ENCODE peak calls at places on chromosomes 16 and 17, in eight cellular contexts. N, V, F, P, C, B, L and Q are unnamed samples.

GRCh38 chr17:49730078-49730786 is 22.5 kb upstream of the SLC35B1 start:
- DNase-seq in N (peak), P (peak), B (peak), C (peak), V (peak), F (no peak), L (no peak), Q (peak)

GRCh38 chr16:88994704-88995103 is 17.7 kb upstream of the CBFA2T3 start:
- DNase-seq in P (no peak), B (no peak), V (no peak), L (no peak), F (no peak), N (no peak), C (no peak), Q (no peak)

GRCh38 chr16:68486671-68487495 is 38.6 kb upstream of the SMPD3 start:
- DNase-seq in P (no peak), L (no peak), N (no peak), V (no peak), F (no peak), C (peak), B (no peak), Q (no peak)

GRCh38 chr16:85327731-85328664 is 215.7 kb upstream of the CIBAR2 start:
- DNase-seq in C (no peak), N (no peak), V (no peak), B (peak), L (no peak), F (no peak), P (no peak), Q (no peak)

GRCh38 chr17:81039854-81040758 is 5.2 kb downstream of the BAIAP2 start:
- DNase-seq in P (peak), L (no peak), F (no peak), C (no peak), V (no peak), N (peak), B (no peak), Q (peak)

GRCh38 chr17:34979650-34980352 is 511 bp upstream of the LIG3 start:
- DNase-seq in V (no peak), C (no peak), P (peak), F (no peak), L (no peak), B (no peak), N (no peak), Q (no peak)

GRCh38 chr17:19244796-19245195 is 7.6 kb downstream of the EPN2 start:
- DNase-seq in V (no peak), N (no peak), B (no peak), F (no peak), C (no peak), P (no peak), L (no peak), Q (no peak)

GRCh38 chr16:49345829-49346228 is 27.8 kb upstream of the C16orf78 start:
- DNase-seq in C (no peak), P (no peak), F (no peak), N (no peak), B (no peak), L (no peak), V (no peak), Q (no peak)

GRCh38 chr17:2594657-2595085 is 1.2 kb downstream of the PAFAH1B1 start:
- DNase-seq in V (no peak), L (no peak), C (no peak), F (no peak), B (no peak), N (no peak), P (no peak), Q (no peak)

GRCh38 chr17:69534235-69534621 is 119.7 kb downstream of the MAP2K6 start:
- DNase-seq in N (no peak), B (no peak), V (no peak), F (no peak), C (no peak), P (no peak), L (no peak), Q (no peak)

GRCh38 chr16:84088695-84089395 is 27.9 kb downstream of the MBTPS1 start:
- DNase-seq in V (peak), L (peak), N (no peak), B (no peak), F (peak), P (no peak), C (peak), Q (no peak)

GRCh38 chr16:14205666-14206065 is 134.5 kb downstream of the MRTFB start:
- DNase-seq in L (no peak), N (no peak), B (no peak), C (no peak), V (no peak), F (no peak), P (peak), Q (no peak)

GRCh38 chr17:1188812-1189211 is 9.0 kb upstream of the ABR start:
- DNase-seq in L (no peak), C (peak), P (peak), N (peak), V (peak), F (peak), B (peak), Q (peak)

GRCh38 chr17:19546289-19547065 is 12.8 kb downstream of the SLC47A1 start:
- DNase-seq in P (no peak), B (no peak), L (no peak), V (peak), N (no peak), F (peak), C (peak), Q (no peak)

GRCh38 chr17:62876063-62876462 is 67.9 kb upstream of the MARCHF10 start:
- DNase-seq in L (no peak), C (no peak), V (no peak), P (peak), F (no peak), B (no peak), N (no peak), Q (no peak)

GRCh38 chr16:72658888-72659717 is 388.8 kb downstream of the ZFHX3 start:
- DNase-seq in P (peak), B (no peak), L (no peak), C (no peak), N (no peak), V (no peak), F (no peak), Q (no peak)

GRCh38 chr17:32771396-32771795 is 105.5 kb downstream of the MYO1D start:
- DNase-seq in B (no peak), L (no peak), N (no peak), V (no peak), P (no peak), C (no peak), F (no peak), Q (no peak)

GRCh38 chr17:4597975-4598374 is 13.6 kb downstream of the SMTNL2 start:
- DNase-seq in C (no peak), F (no peak), B (peak), L (no peak), P (no peak), N (no peak), V (no peak), Q (no peak)

GRCh38 chr17:67108411-67108810 is 64.1 kb downstream of the CACNG1 start:
- DNase-seq in B (no peak), C (no peak), L (no peak), F (no peak), V (no peak), P (no peak), N (no peak), Q (no peak)

GRCh38 chr16:85557083-85557975 is 55.8 kb upstream of the GSE1 start:
- DNase-seq in F (peak), V (no peak), N (peak), C (peak), P (no peak), L (no peak), B (no peak), Q (peak)

GRCh38 chr17:27247071-27247957 is 46.6 kb upstream of the WSB1 start:
- DNase-seq in B (peak), L (no peak), N (peak), C (peak), F (no peak), P (peak), V (peak), Q (peak)

GRCh38 chr17:28033972-28034714 is 8.3 kb upstream of the NLK start:
- DNase-seq in F (no peak), V (no peak), C (no peak), B (no peak), P (peak), L (no peak), N (no peak), Q (no peak)

GRCh38 chr16:91484-91883 is 13.5 kb downstream of the MPG start:
- DNase-seq in F (no peak), P (no peak), V (peak), N (no peak), L (no peak), B (no peak), C (peak), Q (no peak)

GRCh38 chr17:76714822-76715461 is 4.2 kb upstream of the MXRA7 start:
- DNase-seq in B (peak), F (peak), L (no peak), V (peak), P (peak), N (peak), C (peak), Q (peak)

GRCh38 chr17:79036609-79037008 is 12.6 kb downstream of the C1QTNF1 start:
- DNase-seq in P (peak), C (peak), F (no peak), V (no peak), L (no peak), B (no peak), N (no peak), Q (peak)

GRCh38 chr17:83155128-83156081 is 76.0 kb downstream of the METRNL start:
- DNase-seq in B (no peak), F (no peak), L (no peak), P (peak), N (no peak), V (no peak), C (peak), Q (no peak)

GRCh38 chr16:23434380-23434779 is 18.6 kb downstream of the COG7 start:
- DNase-seq in B (no peak), N (no peak), F (no peak), L (peak), V (no peak), C (peak), P (peak), Q (no peak)

GRCh38 chr16:86496929-86497381 is 13.4 kb upstream of the FOXF1 start:
- DNase-seq in V (no peak), B (no peak), C (no peak), P (peak), F (no peak), L (no peak), N (no peak), Q (no peak)

DNA sequence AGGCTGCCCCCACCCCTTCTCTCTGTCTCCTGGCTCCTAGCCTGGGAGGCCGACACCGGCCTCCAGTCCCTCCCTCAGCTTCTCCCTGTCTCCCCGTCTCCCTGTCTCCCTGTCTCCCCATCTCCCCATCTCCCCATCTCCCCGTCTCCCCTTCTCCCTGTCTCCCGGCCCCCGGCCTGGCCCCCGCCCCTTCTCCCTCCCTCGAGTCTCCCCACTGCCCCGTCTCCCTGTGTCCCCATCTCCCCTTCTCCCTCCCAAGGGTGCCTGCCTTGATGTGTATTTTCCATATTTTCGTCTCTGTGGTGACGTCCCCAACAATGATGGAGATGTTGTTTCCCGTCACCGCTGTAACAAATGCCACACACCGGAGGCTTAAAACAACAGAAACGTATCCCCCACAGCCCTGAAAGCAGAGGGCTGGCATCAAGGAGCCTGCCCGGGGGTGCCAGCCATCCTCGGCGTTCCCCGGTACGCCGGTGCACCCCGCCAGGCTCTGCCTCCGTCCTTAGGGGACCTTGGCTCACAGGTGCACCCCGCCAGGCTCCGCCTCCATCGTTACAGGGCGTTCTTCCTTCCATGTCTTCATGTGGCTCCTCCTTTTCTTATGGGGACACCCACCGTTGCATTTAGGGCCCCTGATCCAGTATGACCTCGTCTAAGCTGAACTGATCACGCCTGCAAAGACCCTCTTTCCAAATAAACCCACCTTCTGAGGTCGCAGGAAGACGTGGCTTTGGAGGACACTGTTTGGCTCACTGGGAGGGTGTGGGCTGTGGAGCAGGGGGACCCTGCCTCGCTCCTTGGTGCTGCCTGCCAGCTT is 151.6 kb downstream of the NPIPB11 start:
- DNase-seq in P (no peak), B (no peak), V (no peak), L (no peak), F (no peak), C (no peak), N (peak), Q (no peak)
- TF ChIP-seq POLR2A in P (no peak), B (no peak), V (no peak), L (no peak), F (no peak), C (no peak), N (no peak), Q (no peak)

GRCh38 chr16:4486126-4486893 is 10.1 kb downstream of the HMOX2 start:
- DNase-seq in L (no peak), C (peak), V (peak), P (no peak), N (no peak), B (no peak), F (no peak), Q (no peak)

GRCh38 chr16:4475880-4476790 is at the start of gene HMOX2:
- DNase-seq in C (peak), P (peak), V (peak), F (peak), B (peak), L (peak), N (peak), Q (peak)

GRCh38 chr16:4481965-4482364 is 5.8 kb downstream of the HMOX2 start:
- DNase-seq in P (no peak), F (no peak), L (no peak), V (no peak), C (no peak), N (no peak), B (no peak), Q (no peak)

GRCh38 chr16:4477966-4478365 is 1.8 kb downstream of the HMOX2 start:
- DNase-seq in P (peak), B (no peak), F (no peak), C (no peak), N (no peak), V (no peak), L (no peak), Q (no peak)

DNA sequence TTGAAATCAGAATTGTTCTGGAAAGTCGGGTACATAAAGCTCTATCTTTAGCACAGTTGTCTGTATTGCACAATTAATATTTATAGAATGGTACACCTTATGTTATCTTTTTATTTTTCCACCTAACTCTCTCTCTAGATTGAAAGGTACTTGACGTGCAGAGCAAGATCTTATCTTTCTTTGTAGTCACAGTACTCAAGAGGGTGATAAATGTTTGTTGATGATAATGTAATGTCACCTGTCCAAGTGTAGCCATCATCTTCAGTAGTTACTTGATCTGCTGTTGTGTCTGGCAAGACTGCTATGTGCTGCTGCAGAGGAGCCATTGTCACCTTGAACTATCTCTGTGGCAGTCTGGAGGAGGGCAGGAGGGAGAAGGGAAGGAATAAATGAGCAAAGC is 5.3 kb downstream of the HMOX2 start:
- DNase-seq in P (no peak), B (no peak), N (no peak), C (no peak), F (no peak), V (no peak), L (no peak), Q (no peak)
- H3K27ac ChIP-seq in P (no peak), B (peak), N (no peak), C (no peak), F (no peak), V (no peak), L (no peak), Q (no peak)

GRCh38 chr17:61362396-61362795 is 37.2 kb upstream of the TBX2 start:
- DNase-seq in F (no peak), L (no peak), B (no peak), V (no peak), N (no peak), P (no peak), C (no peak), Q (no peak)
- TF ChIP-seq CTCF in F (no peak), L (no peak), B (no peak), V (no peak), N (no peak), P (no peak), C (no peak), Q (no peak)

GRCh38 chr16:25013049-25013448 is 2.1 kb downstream of the ARHGAP17 start:
- DNase-seq in C (no peak), N (no peak), P (no peak), F (no peak), L (no peak), B (no peak), V (no peak), Q (no peak)

GRCh38 chr16:25012525-25012991 is 2.6 kb downstream of the ARHGAP17 start:
- DNase-seq in B (no peak), N (no peak), V (no peak), L (no peak), C (no peak), P (peak), F (no peak), Q (no peak)

GRCh38 chr16:25011891-25012499 is 3.2 kb downstream of the ARHGAP17 start:
- DNase-seq in V (no peak), P (peak), L (no peak), C (no peak), B (no peak), F (no peak), N (no peak), Q (no peak)

GRCh38 chr16:25013751-25014499 is 1.2 kb downstream of the ARHGAP17 start:
- DNase-seq in L (peak), F (no peak), B (no peak), N (no peak), C (no peak), V (no peak), P (no peak), Q (no peak)

GRCh38 chr16:25014500-25015147 is 545 bp downstream of the ARHGAP17 start:
- DNase-seq in C (peak), L (no peak), V (peak), F (peak), P (peak), N (peak), B (peak), Q (peak)
- TF ChIP-seq POLR2A in C (no peak), L (no peak), V (no peak), F (no peak), P (no peak), N (no peak), B (no peak), Q (no peak)

DNA sequence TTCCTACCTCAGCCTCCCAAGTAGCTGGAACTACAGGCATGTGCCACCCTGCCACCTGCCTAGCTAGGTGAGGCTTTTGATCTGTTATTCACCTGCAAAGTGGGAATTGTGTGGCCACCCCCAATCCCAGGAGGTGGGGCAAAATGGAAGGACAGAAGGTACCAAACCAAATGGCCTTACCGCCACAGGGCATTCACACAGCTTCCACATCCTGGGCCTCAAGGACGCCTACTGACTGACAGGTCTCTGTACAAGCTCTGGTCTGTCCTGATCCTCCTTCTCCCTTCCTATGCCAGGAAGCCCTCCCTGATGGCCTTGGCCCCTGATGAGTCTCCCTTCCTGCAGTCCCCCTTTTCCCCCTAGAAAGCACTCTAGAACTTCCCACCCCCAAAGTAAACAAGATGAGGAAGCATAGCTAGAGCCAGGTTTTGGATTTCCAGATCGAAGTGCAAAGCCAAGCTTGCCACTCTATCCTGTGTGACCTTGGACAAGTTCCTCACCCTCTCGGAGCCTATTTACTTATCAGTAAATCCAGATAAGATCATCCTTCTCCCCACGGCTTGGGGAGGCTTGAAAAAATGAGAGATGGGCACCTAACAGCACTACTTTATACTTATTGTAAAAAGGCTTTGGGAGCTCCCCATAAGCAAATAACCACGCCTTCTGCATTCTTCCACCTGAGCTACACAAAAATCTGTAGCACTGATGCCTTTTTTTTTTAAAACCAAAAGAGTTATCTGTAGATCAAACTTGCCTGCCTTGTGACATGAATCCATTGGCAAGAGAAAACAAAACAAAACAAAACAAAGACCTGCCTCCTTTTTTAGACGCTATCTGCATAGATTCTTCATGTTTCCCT is 4.5 kb downstream of the PLLP start:
- DNase-seq in N (no peak), L (no peak), C (peak), F (no peak), V (no peak), B (peak), P (no peak), Q (no peak)
- H3K27ac ChIP-seq in N (no peak), L (no peak), C (peak), F (peak), V (peak), B (no peak), P (no peak), Q (no peak)

GRCh38 chr16:22122239-22122638 is 29.9 kb downstream of the VWA3A start:
- DNase-seq in L (no peak), P (no peak), B (no peak), C (no peak), F (no peak), N (no peak), V (no peak), Q (no peak)

GRCh38 chr16:22120440-22120839 is 28.1 kb downstream of the VWA3A start:
- DNase-seq in L (no peak), N (no peak), F (no peak), B (no peak), V (no peak), C (no peak), P (no peak), Q (no peak)

GRCh38 chr16:22124583-22125284 is 32.4 kb downstream of the VWA3A start:
- DNase-seq in L (no peak), V (no peak), P (no peak), B (no peak), N (no peak), F (no peak), C (no peak), Q (no peak)

GRCh38 chr16:22123759-22124490 is 31.6 kb downstream of the VWA3A start:
- DNase-seq in V (no peak), F (no peak), B (no peak), C (no peak), N (no peak), L (no peak), P (no peak), Q (no peak)

DNA sequence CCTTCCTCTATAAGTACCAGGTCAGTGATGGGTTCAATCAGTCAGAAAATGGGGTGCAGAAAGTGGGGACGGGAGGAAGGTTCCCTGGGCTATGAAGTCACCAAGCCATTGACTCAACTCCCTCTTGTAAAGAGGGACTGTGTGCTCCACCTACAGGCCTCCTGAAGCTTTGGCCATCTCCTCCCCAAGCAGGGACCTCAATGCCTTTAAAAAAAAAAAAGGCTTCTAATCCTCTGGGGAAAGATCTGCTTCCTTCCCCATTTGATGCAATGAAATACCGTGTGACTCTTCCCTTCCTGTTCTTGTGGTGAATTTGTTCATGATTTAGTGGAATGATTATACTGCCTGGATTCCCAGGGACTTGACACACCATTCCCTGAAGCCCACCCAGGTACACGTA is 30.8 kb downstream of the VWA3A start:
- DNase-seq in N (no peak), V (no peak), C (no peak), L (no peak), F (no peak), P (no peak), B (no peak), Q (no peak)
- TF ChIP-seq CTCF in N (no peak), V (no peak), C (no peak), L (peak), F (no peak), P (no peak), B (no peak), Q (no peak)